ENCODE peak calls at places on chromosomes 5 and 9, in seven cellular contexts. One of them, this sample, is unnamed.
A peak's percentile ranks its signal among the peaks of the same experiment; 100 is the strongest.

GRCh38 chr5:56094579-56095361 is 100.0 kb upstream of the IL6ST start:
- DNase-seq in stimulated activated CD8-positive, alpha-beta memory T cell treated with anti-CD3 and anti-CD28 coated beads, Interleukin-2, amount 100 ng/mL, for 48 hours: peak; percentile 37
- DNase-seq in nephron progenitor cell: no peak
- DNase-seq in NAMALWA: no peak
- DNase-seq in AG09309: no peak
- DNase-seq in body of pancreas: no peak
- DNase-seq in memory B cell: no peak
- DNase-seq in this sample: no peak

GRCh38 chr9:3478549-3478953 is 47.2 kb downstream of the RFX3 start:
- DNase-seq in stimulated activated CD8-positive, alpha-beta memory T cell treated with anti-CD3 and anti-CD28 coated beads, Interleukin-2, amount 100 ng/mL, for 48 hours: no peak
- DNase-seq in nephron progenitor cell: no peak
- DNase-seq in NAMALWA: peak; percentile 60
- DNase-seq in AG09309: no peak
- DNase-seq in body of pancreas: no peak
- DNase-seq in memory B cell: no peak
- DNase-seq in this sample: no peak

GRCh38 chr9:27726244-27727141 is 153.2 kb upstream of the C9orf72 start:
- DNase-seq in stimulated activated CD8-positive, alpha-beta memory T cell treated with anti-CD3 and anti-CD28 coated beads, Interleukin-2, amount 100 ng/mL, for 48 hours: peak; percentile 10
- DNase-seq in nephron progenitor cell: peak; percentile 75
- DNase-seq in NAMALWA: peak; percentile 78
- DNase-seq in AG09309: peak; percentile 18
- DNase-seq in body of pancreas: peak; percentile 53
- DNase-seq in memory B cell: peak; percentile 12
- DNase-seq in this sample: peak; percentile 28

GRCh38 chr5:142115937-142116614 is 7.5 kb downstream of the NDFIP1 start:
- DNase-seq in stimulated activated CD8-positive, alpha-beta memory T cell treated with anti-CD3 and anti-CD28 coated beads, Interleukin-2, amount 100 ng/mL, for 48 hours: no peak
- DNase-seq in nephron progenitor cell: no peak
- DNase-seq in NAMALWA: no peak
- DNase-seq in AG09309: no peak
- DNase-seq in body of pancreas: no peak
- DNase-seq in memory B cell: no peak
- DNase-seq in this sample: no peak

GRCh38 chr9:18756712-18757125 is 276.3 kb downstream of the SAXO1 start:
- DNase-seq in stimulated activated CD8-positive, alpha-beta memory T cell treated with anti-CD3 and anti-CD28 coated beads, Interleukin-2, amount 100 ng/mL, for 48 hours: no peak
- DNase-seq in nephron progenitor cell: no peak
- DNase-seq in NAMALWA: no peak
- DNase-seq in AG09309: no peak
- DNase-seq in body of pancreas: no peak
- DNase-seq in memory B cell: no peak
- DNase-seq in this sample: no peak

GRCh38 chr5:78547171-78547570 is 101.4 kb downstream of the LHFPL2 start:
- DNase-seq in stimulated activated CD8-positive, alpha-beta memory T cell treated with anti-CD3 and anti-CD28 coated beads, Interleukin-2, amount 100 ng/mL, for 48 hours: no peak
- DNase-seq in nephron progenitor cell: no peak
- DNase-seq in NAMALWA: no peak
- DNase-seq in AG09309: no peak
- DNase-seq in body of pancreas: no peak
- DNase-seq in memory B cell: no peak
- DNase-seq in this sample: no peak

GRCh38 chr5:148443998-148444397 is 60.2 kb downstream of the FBXO38 start:
- DNase-seq in stimulated activated CD8-positive, alpha-beta memory T cell treated with anti-CD3 and anti-CD28 coated beads, Interleukin-2, amount 100 ng/mL, for 48 hours: peak; percentile 4
- DNase-seq in nephron progenitor cell: peak; percentile 58
- DNase-seq in NAMALWA: peak; percentile 77
- DNase-seq in AG09309: peak; percentile 31
- DNase-seq in body of pancreas: peak; percentile 52
- DNase-seq in memory B cell: peak; percentile 42
- DNase-seq in this sample: peak; percentile 37

GRCh38 chr9:127393680-127394079 is 3.3 kb upstream of the SLC2A8 start:
- DNase-seq in stimulated activated CD8-positive, alpha-beta memory T cell treated with anti-CD3 and anti-CD28 coated beads, Interleukin-2, amount 100 ng/mL, for 48 hours: no peak
- DNase-seq in nephron progenitor cell: no peak
- DNase-seq in NAMALWA: no peak
- DNase-seq in AG09309: no peak
- DNase-seq in body of pancreas: no peak
- DNase-seq in memory B cell: no peak
- DNase-seq in this sample: no peak

GRCh38 chr5:20077186-20077585 is 89.2 kb upstream of the CDH18 start:
- DNase-seq in stimulated activated CD8-positive, alpha-beta memory T cell treated with anti-CD3 and anti-CD28 coated beads, Interleukin-2, amount 100 ng/mL, for 48 hours: no peak
- DNase-seq in nephron progenitor cell: no peak
- DNase-seq in NAMALWA: no peak
- DNase-seq in AG09309: no peak
- DNase-seq in body of pancreas: no peak
- DNase-seq in memory B cell: no peak
- DNase-seq in this sample: no peak

GRCh38 chr9:35909274-35909673 is at the start of gene SPAAR:
- DNase-seq in stimulated activated CD8-positive, alpha-beta memory T cell treated with anti-CD3 and anti-CD28 coated beads, Interleukin-2, amount 100 ng/mL, for 48 hours: no peak
- DNase-seq in nephron progenitor cell: no peak
- DNase-seq in NAMALWA: no peak
- DNase-seq in AG09309: no peak
- DNase-seq in body of pancreas: no peak
- DNase-seq in memory B cell: no peak
- DNase-seq in this sample: no peak

GRCh38 chr9:94017939-94018531 is 62.9 kb upstream of the BARX1 start:
- DNase-seq in stimulated activated CD8-positive, alpha-beta memory T cell treated with anti-CD3 and anti-CD28 coated beads, Interleukin-2, amount 100 ng/mL, for 48 hours: no peak
- DNase-seq in nephron progenitor cell: no peak
- DNase-seq in NAMALWA: no peak
- DNase-seq in AG09309: no peak
- DNase-seq in body of pancreas: no peak
- DNase-seq in memory B cell: no peak
- DNase-seq in this sample: no peak

GRCh38 chr5:86757824-86758223 is 140.1 kb downstream of the COX7C start:
- DNase-seq in stimulated activated CD8-positive, alpha-beta memory T cell treated with anti-CD3 and anti-CD28 coated beads, Interleukin-2, amount 100 ng/mL, for 48 hours: no peak
- DNase-seq in nephron progenitor cell: no peak
- DNase-seq in NAMALWA: no peak
- DNase-seq in AG09309: no peak
- DNase-seq in body of pancreas: no peak
- DNase-seq in memory B cell: no peak
- DNase-seq in this sample: no peak

GRCh38 chr5:142627371-142628217 is 58.3 kb downstream of the FGF1 start:
- DNase-seq in stimulated activated CD8-positive, alpha-beta memory T cell treated with anti-CD3 and anti-CD28 coated beads, Interleukin-2, amount 100 ng/mL, for 48 hours: no peak
- DNase-seq in nephron progenitor cell: no peak
- DNase-seq in NAMALWA: no peak
- DNase-seq in AG09309: no peak
- DNase-seq in body of pancreas: no peak
- DNase-seq in memory B cell: no peak
- DNase-seq in this sample: no peak

GRCh38 chr9:72526901-72527800 is 5.7 kb downstream of the TMC1 start:
- DNase-seq in stimulated activated CD8-positive, alpha-beta memory T cell treated with anti-CD3 and anti-CD28 coated beads, Interleukin-2, amount 100 ng/mL, for 48 hours: peak; percentile 59
- DNase-seq in nephron progenitor cell: peak; percentile 47
- DNase-seq in NAMALWA: no peak
- DNase-seq in AG09309: peak; percentile 83
- DNase-seq in body of pancreas: peak; percentile 84
- DNase-seq in memory B cell: no peak
- DNase-seq in this sample: peak; percentile 89

GRCh38 chr5:60722416-60722815 is 22.4 kb upstream of the DEPDC1B start:
- DNase-seq in stimulated activated CD8-positive, alpha-beta memory T cell treated with anti-CD3 and anti-CD28 coated beads, Interleukin-2, amount 100 ng/mL, for 48 hours: no peak
- DNase-seq in nephron progenitor cell: no peak
- DNase-seq in NAMALWA: no peak
- DNase-seq in AG09309: no peak
- DNase-seq in body of pancreas: no peak
- DNase-seq in memory B cell: no peak
- DNase-seq in this sample: no peak

GRCh38 chr5:54301215-54301614 is 9.2 kb downstream of the ARL15 start:
- DNase-seq in stimulated activated CD8-positive, alpha-beta memory T cell treated with anti-CD3 and anti-CD28 coated beads, Interleukin-2, amount 100 ng/mL, for 48 hours: no peak
- DNase-seq in nephron progenitor cell: no peak
- DNase-seq in NAMALWA: no peak
- DNase-seq in AG09309: no peak
- DNase-seq in body of pancreas: no peak
- DNase-seq in memory B cell: no peak
- DNase-seq in this sample: no peak

GRCh38 chr5:76831108-76831447 is 12.2 kb downstream of the F2RL1 start:
- DNase-seq in stimulated activated CD8-positive, alpha-beta memory T cell treated with anti-CD3 and anti-CD28 coated beads, Interleukin-2, amount 100 ng/mL, for 48 hours: peak; percentile 7
- DNase-seq in nephron progenitor cell: no peak
- DNase-seq in NAMALWA: no peak
- DNase-seq in AG09309: peak; percentile 29
- DNase-seq in body of pancreas: no peak
- DNase-seq in memory B cell: no peak
- DNase-seq in this sample: no peak

GRCh38 chr5:17190242-17190778 is 27.1 kb upstream of the BASP1 start:
- DNase-seq in stimulated activated CD8-positive, alpha-beta memory T cell treated with anti-CD3 and anti-CD28 coated beads, Interleukin-2, amount 100 ng/mL, for 48 hours: no peak
- DNase-seq in nephron progenitor cell: peak; percentile 19
- DNase-seq in NAMALWA: peak; percentile 68
- DNase-seq in AG09309: peak; percentile 62
- DNase-seq in body of pancreas: peak; percentile 28
- DNase-seq in memory B cell: no peak
- DNase-seq in this sample: peak; percentile 64

GRCh38 chr5:158922816-158923215 is 176.9 kb downstream of the EBF1 start:
- DNase-seq in stimulated activated CD8-positive, alpha-beta memory T cell treated with anti-CD3 and anti-CD28 coated beads, Interleukin-2, amount 100 ng/mL, for 48 hours: no peak
- DNase-seq in nephron progenitor cell: no peak
- DNase-seq in NAMALWA: no peak
- DNase-seq in AG09309: no peak
- DNase-seq in body of pancreas: no peak
- DNase-seq in memory B cell: no peak
- DNase-seq in this sample: no peak

GRCh38 chr5:142403583-142403982 is 78.8 kb upstream of the SPRY4 start:
- DNase-seq in stimulated activated CD8-positive, alpha-beta memory T cell treated with anti-CD3 and anti-CD28 coated beads, Interleukin-2, amount 100 ng/mL, for 48 hours: no peak
- DNase-seq in nephron progenitor cell: no peak
- DNase-seq in NAMALWA: no peak
- DNase-seq in AG09309: no peak
- DNase-seq in body of pancreas: no peak
- DNase-seq in memory B cell: no peak
- DNase-seq in this sample: no peak

GRCh38 chr5:55134053-55134722 is 25.8 kb upstream of the GPX8 start:
- DNase-seq in stimulated activated CD8-positive, alpha-beta memory T cell treated with anti-CD3 and anti-CD28 coated beads, Interleukin-2, amount 100 ng/mL, for 48 hours: no peak
- DNase-seq in nephron progenitor cell: no peak
- DNase-seq in NAMALWA: no peak
- DNase-seq in AG09309: no peak
- DNase-seq in body of pancreas: no peak
- DNase-seq in memory B cell: no peak
- DNase-seq in this sample: no peak

GRCh38 chr9:105309531-105309931 is 65.1 kb downstream of the SLC44A1 start:
- DNase-seq in stimulated activated CD8-positive, alpha-beta memory T cell treated with anti-CD3 and anti-CD28 coated beads, Interleukin-2, amount 100 ng/mL, for 48 hours: no peak
- DNase-seq in nephron progenitor cell: no peak
- DNase-seq in NAMALWA: no peak
- DNase-seq in AG09309: no peak
- DNase-seq in body of pancreas: no peak
- DNase-seq in memory B cell: no peak
- DNase-seq in this sample: no peak

GRCh38 chr5:366541-367357 is 45.2 kb downstream of the AHRR start:
- DNase-seq in stimulated activated CD8-positive, alpha-beta memory T cell treated with anti-CD3 and anti-CD28 coated beads, Interleukin-2, amount 100 ng/mL, for 48 hours: no peak
- DNase-seq in nephron progenitor cell: no peak
- DNase-seq in NAMALWA: no peak
- DNase-seq in AG09309: no peak
- DNase-seq in body of pancreas: no peak
- DNase-seq in memory B cell: no peak
- DNase-seq in this sample: no peak

GRCh38 chr9:16775330-16775729 is 95.1 kb downstream of the BNC2 start:
- DNase-seq in stimulated activated CD8-positive, alpha-beta memory T cell treated with anti-CD3 and anti-CD28 coated beads, Interleukin-2, amount 100 ng/mL, for 48 hours: no peak
- DNase-seq in nephron progenitor cell: no peak
- DNase-seq in NAMALWA: no peak
- DNase-seq in AG09309: no peak
- DNase-seq in body of pancreas: no peak
- DNase-seq in memory B cell: no peak
- DNase-seq in this sample: no peak

GRCh38 chr5:73629456-73629855 is 3.5 kb downstream of the ARHGEF28 start:
- DNase-seq in stimulated activated CD8-positive, alpha-beta memory T cell treated with anti-CD3 and anti-CD28 coated beads, Interleukin-2, amount 100 ng/mL, for 48 hours: no peak
- DNase-seq in nephron progenitor cell: no peak
- DNase-seq in NAMALWA: no peak
- DNase-seq in AG09309: no peak
- DNase-seq in body of pancreas: no peak
- DNase-seq in memory B cell: no peak
- DNase-seq in this sample: no peak

GRCh38 chr5:139488269-139488668 is 5.7 kb upstream of the STING1 start:
- DNase-seq in stimulated activated CD8-positive, alpha-beta memory T cell treated with anti-CD3 and anti-CD28 coated beads, Interleukin-2, amount 100 ng/mL, for 48 hours: no peak
- DNase-seq in nephron progenitor cell: no peak
- DNase-seq in NAMALWA: no peak
- DNase-seq in AG09309: no peak
- DNase-seq in body of pancreas: no peak
- DNase-seq in memory B cell: no peak
- DNase-seq in this sample: no peak

GRCh38 chr9:706606-707451 is 134.7 kb upstream of the DMRT1 start:
- DNase-seq in stimulated activated CD8-positive, alpha-beta memory T cell treated with anti-CD3 and anti-CD28 coated beads, Interleukin-2, amount 100 ng/mL, for 48 hours: peak; percentile 6
- DNase-seq in nephron progenitor cell: peak; percentile 76
- DNase-seq in NAMALWA: no peak
- DNase-seq in AG09309: no peak
- DNase-seq in body of pancreas: peak; percentile 65
- DNase-seq in memory B cell: peak; percentile 13
- DNase-seq in this sample: peak; percentile 40

GRCh38 chr5:136656811-136657210 is 291.5 kb upstream of the TRPC7 start:
- DNase-seq in stimulated activated CD8-positive, alpha-beta memory T cell treated with anti-CD3 and anti-CD28 coated beads, Interleukin-2, amount 100 ng/mL, for 48 hours: no peak
- DNase-seq in nephron progenitor cell: no peak
- DNase-seq in NAMALWA: no peak
- DNase-seq in AG09309: no peak
- DNase-seq in body of pancreas: no peak
- DNase-seq in memory B cell: no peak
- DNase-seq in this sample: no peak

GRCh38 chr9:137103206-137103999 is 11.1 kb downstream of the DPP7 start:
- DNase-seq in stimulated activated CD8-positive, alpha-beta memory T cell treated with anti-CD3 and anti-CD28 coated beads, Interleukin-2, amount 100 ng/mL, for 48 hours: no peak
- DNase-seq in nephron progenitor cell: no peak
- DNase-seq in NAMALWA: no peak
- DNase-seq in AG09309: no peak
- DNase-seq in body of pancreas: no peak
- DNase-seq in memory B cell: no peak
- DNase-seq in this sample: no peak

GRCh38 chr9:97809666-97810344 is 43.2 kb upstream of the FOXE1 start:
- DNase-seq in stimulated activated CD8-positive, alpha-beta memory T cell treated with anti-CD3 and anti-CD28 coated beads, Interleukin-2, amount 100 ng/mL, for 48 hours: no peak
- DNase-seq in nephron progenitor cell: no peak
- DNase-seq in NAMALWA: no peak
- DNase-seq in AG09309: no peak
- DNase-seq in body of pancreas: no peak
- DNase-seq in memory B cell: no peak
- DNase-seq in this sample: no peak

GRCh38 chr5:27087820-27088219 is 49.4 kb upstream of the CDH9 start:
- DNase-seq in stimulated activated CD8-positive, alpha-beta memory T cell treated with anti-CD3 and anti-CD28 coated beads, Interleukin-2, amount 100 ng/mL, for 48 hours: no peak
- DNase-seq in nephron progenitor cell: no peak
- DNase-seq in NAMALWA: no peak
- DNase-seq in AG09309: no peak
- DNase-seq in body of pancreas: no peak
- DNase-seq in memory B cell: no peak
- DNase-seq in this sample: no peak

GRCh38 chr5:81850494-81850893 is 99.6 kb upstream of the SSBP2 start:
- DNase-seq in stimulated activated CD8-positive, alpha-beta memory T cell treated with anti-CD3 and anti-CD28 coated beads, Interleukin-2, amount 100 ng/mL, for 48 hours: no peak
- DNase-seq in nephron progenitor cell: no peak
- DNase-seq in NAMALWA: no peak
- DNase-seq in AG09309: peak; percentile 11
- DNase-seq in body of pancreas: no peak
- DNase-seq in memory B cell: no peak
- DNase-seq in this sample: no peak

GRCh38 chr9:97858826-97859225 is 5.8 kb downstream of the FOXE1 start:
- DNase-seq in stimulated activated CD8-positive, alpha-beta memory T cell treated with anti-CD3 and anti-CD28 coated beads, Interleukin-2, amount 100 ng/mL, for 48 hours: no peak
- DNase-seq in nephron progenitor cell: no peak
- DNase-seq in NAMALWA: no peak
- DNase-seq in AG09309: no peak
- DNase-seq in body of pancreas: no peak
- DNase-seq in memory B cell: no peak
- DNase-seq in this sample: no peak

GRCh38 chr9:119559986-119560385 is 190.8 kb upstream of the BRINP1 start:
- DNase-seq in stimulated activated CD8-positive, alpha-beta memory T cell treated with anti-CD3 and anti-CD28 coated beads, Interleukin-2, amount 100 ng/mL, for 48 hours: no peak
- DNase-seq in nephron progenitor cell: no peak
- DNase-seq in NAMALWA: no peak
- DNase-seq in AG09309: no peak
- DNase-seq in body of pancreas: no peak
- DNase-seq in memory B cell: no peak
- DNase-seq in this sample: no peak